ENCODE peak calls at places on chromosomes 3 and 15, in six cellular contexts. C is H1; T is CD8-positive, alpha-beta memory T cell; G is aorta; A is Karpas-422; Y is cardiac muscle cell. F is an unnamed sample.

GRCh38 chr3:141286856-141287255 is 55.2 kb downstream of the PXYLP1 start:
- DNase-seq in G (no peak), T (no peak), Y (no peak), C (peak; percentile 28), A (no peak), F (no peak)

GRCh38 chr3:57164606-57165573 is at the start of gene IL17RD:
- DNase-seq in T (peak; percentile 51), C (peak; percentile 92), A (peak; percentile 85), G (peak; percentile 94), Y (peak; percentile 84), F (peak; percentile 48)

GRCh38 chr3:190070623-190071347 is 49.9 kb downstream of the P3H2 start:
- DNase-seq in Y (no peak), C (no peak), T (no peak), G (no peak), A (no peak), F (no peak)

GRCh38 chr3:73419179-73419803 is 205.4 kb downstream of the PDZRN3 start:
- DNase-seq in Y (peak; percentile 51), C (no peak), G (no peak), T (no peak), A (no peak), F (no peak)

GRCh38 chr3:128634075-128634611 is 16.5 kb downstream of the RPN1 start:
- DNase-seq in T (no peak), C (no peak), Y (no peak), A (no peak), G (no peak), F (no peak)

GRCh38 chr3:100740207-100740606 is 30.9 kb downstream of the TFG start:
- DNase-seq in T (no peak), C (no peak), Y (no peak), A (no peak), G (no peak), F (no peak)

GRCh38 chr3:107431298-107432012 is 54.2 kb downstream of the CCDC54 start:
- DNase-seq in T (peak; percentile 54), G (peak; percentile 91), A (peak; percentile 79), C (peak; percentile 83), Y (peak; percentile 67), F (peak; percentile 42)

GRCh38 chr15:101159936-101160770 is 91.7 kb downstream of the CHSY1 start:
- DNase-seq in Y (no peak), T (peak; percentile 19), A (no peak), G (peak; percentile 14), C (no peak), F (no peak)

GRCh38 chr3:197003461-197004385 is 25.9 kb downstream of the MELTF start:
- DNase-seq in A (peak; percentile 73), T (peak; percentile 49), Y (no peak), G (peak; percentile 76), C (no peak), F (no peak)

GRCh38 chr3:134348524-134348923 is 25.7 kb downstream of the AMOTL2 start:
- DNase-seq in A (no peak), G (peak; percentile 89), T (no peak), Y (no peak), C (no peak), F (peak; percentile 94)

GRCh38 chr3:32842987-32843386 is 25.2 kb downstream of the TRIM71 start:
- DNase-seq in T (no peak), C (no peak), Y (no peak), A (no peak), G (no peak), F (no peak)

GRCh38 chr3:164208026-164208425 is 870.3 kb downstream of the SI start:
- DNase-seq in A (no peak), C (no peak), T (no peak), G (no peak), Y (no peak), F (no peak)

GRCh38 chr3:72155391-72156064 is 370.6 kb upstream of the PROK2 start:
- DNase-seq in G (peak; percentile 79), A (no peak), Y (peak; percentile 94), C (no peak), T (no peak), F (peak; percentile 74)

GRCh38 chr15:101178414-101178813 is 73.4 kb downstream of the CHSY1 start:
- DNase-seq in Y (no peak), T (no peak), C (no peak), G (no peak), A (no peak), F (no peak)

GRCh38 chr3:192830279-192831110 is 87.2 kb downstream of the MB21D2 start:
- DNase-seq in C (no peak), A (no peak), T (no peak), Y (no peak), G (no peak), F (no peak)

GRCh38 chr15:45198337-45199135 is 10.8 kb upstream of the SHF start:
- DNase-seq in T (peak; percentile 98), C (peak; percentile 96), A (peak; percentile 97), G (peak; percentile 94), Y (peak; percentile 98), F (peak; percentile 92)

GRCh38 chr3:100496711-100497261 is 4.4 kb downstream of the TMEM45A start:
- DNase-seq in T (no peak), A (peak; percentile 35), C (no peak), G (no peak), Y (peak; percentile 74), F (no peak)

GRCh38 chr3:125045194-125045593 is 10.6 kb downstream of the HEG1 start:
- DNase-seq in C (no peak), Y (peak; percentile 69), T (no peak), A (no peak), G (no peak), F (no peak)
- H3K27ac ChIP-seq in C (no peak overlapping the region), Y (peak overlapping the region; percentile 96), T (no peak overlapping the region), A (no peak overlapping the region), G (no peak overlapping the region), F (peak overlapping the region; percentile 62)

DNA sequence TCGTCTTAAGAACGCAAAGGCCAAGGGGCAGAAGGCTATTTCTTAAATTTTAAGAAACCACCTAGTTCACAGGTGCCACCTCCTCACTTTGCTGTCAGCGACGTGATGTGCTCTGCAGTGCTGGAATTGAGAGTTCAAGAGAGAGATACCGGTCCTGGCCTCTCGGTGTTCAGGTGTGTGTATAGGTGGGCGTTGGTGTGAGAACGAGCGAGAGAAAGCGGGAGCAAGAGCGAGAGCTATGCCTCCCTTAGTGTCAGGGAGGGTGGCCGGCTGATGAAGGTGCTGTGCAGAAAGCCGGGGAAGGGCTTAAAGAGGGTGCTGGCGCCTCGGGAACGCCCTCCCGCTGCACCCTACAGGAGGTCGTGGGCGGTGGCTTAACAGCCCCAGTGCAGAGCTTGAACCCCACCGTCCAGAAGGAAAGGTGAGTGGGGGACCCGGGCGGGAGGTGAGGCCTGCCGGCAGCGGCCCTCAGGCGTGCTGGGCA is 247.1 kb upstream of the TOPAZ1 start:
- DNase-seq in Y (no peak), C (no peak), T (no peak), G (no peak), A (peak; percentile 59), F (no peak)
- H3K4me3 ChIP-seq in Y (peak overlapping the region; percentile 41), C (peak overlapping the region; percentile 59), T (no peak overlapping the region), G (no peak overlapping the region), A (peak overlapping the region; percentile 76), F (no peak overlapping the region)

DNA sequence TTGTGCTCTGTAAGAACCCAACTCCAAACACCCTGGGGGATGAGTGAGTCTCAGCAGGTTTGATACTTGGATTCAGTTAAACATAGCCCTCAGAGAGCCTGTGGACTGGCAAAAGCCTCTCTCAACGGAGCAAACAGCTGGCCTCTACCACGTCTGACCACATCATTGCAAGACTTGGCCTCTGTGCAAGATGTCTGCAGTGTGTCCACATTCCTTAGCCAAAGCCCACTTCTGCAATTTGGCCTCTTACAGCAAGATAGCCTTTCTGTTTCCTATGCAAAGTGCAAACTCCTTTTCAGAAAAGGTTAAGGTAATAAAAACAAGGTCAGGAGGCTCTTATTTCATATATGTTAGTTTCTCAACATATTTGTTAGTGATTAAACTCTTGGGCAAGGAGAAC is 27.9 kb downstream of the FBN1 start:
- DNase-seq in C (no peak), A (no peak), Y (peak; percentile 98), T (no peak), G (no peak), F (no peak)
- H3K27ac ChIP-seq in C (no peak overlapping the region), A (no peak overlapping the region), Y (no peak overlapping the region), T (no peak overlapping the region), G (peak overlapping the region; percentile 28), F (no peak overlapping the region)

DNA sequence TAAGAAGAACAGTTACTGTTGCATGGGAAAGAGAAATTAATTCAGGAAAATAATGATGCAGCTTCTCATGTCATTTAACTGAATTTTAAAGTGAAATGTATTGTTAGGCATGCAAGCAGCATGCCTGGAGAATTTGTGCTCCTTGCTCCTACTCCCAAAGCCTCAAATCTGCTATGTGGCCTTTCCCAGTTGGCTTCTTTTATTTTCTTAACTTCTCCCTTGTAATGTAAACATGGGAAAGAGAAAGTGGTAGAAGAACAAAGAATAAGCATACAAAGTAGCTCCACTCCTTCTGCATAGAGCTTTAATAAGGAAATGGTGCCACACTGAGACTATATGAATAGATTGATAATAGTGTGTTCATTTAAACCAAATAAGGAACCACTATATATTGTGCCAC is 100.0 kb downstream of the VGLL3 start:
- DNase-seq in G (no peak), C (no peak), A (no peak), T (no peak), Y (no peak), F (no peak)
- H3K4me3 ChIP-seq in G (no peak overlapping the region), C (no peak overlapping the region), A (no peak overlapping the region), T (no peak overlapping the region), Y (no peak overlapping the region), F (no peak overlapping the region)

GRCh38 chr15:72147416-72147815 is 29.2 kb downstream of the SENP8 start:
- DNase-seq in T (no peak), A (no peak), C (no peak), Y (no peak), G (no peak), F (no peak)
- H3K27ac ChIP-seq in T (no peak overlapping the region), A (no peak overlapping the region), C (no peak overlapping the region), Y (no peak overlapping the region), G (no peak overlapping the region), F (no peak overlapping the region)

GRCh38 chr3:178257491-178257890 is 278.7 kb upstream of the KCNMB2 start:
- DNase-seq in A (no peak), G (no peak), Y (no peak), C (no peak), T (no peak), F (no peak)
- H3K4me3 ChIP-seq in A (no peak overlapping the region), G (no peak overlapping the region), Y (no peak overlapping the region), C (no peak overlapping the region), T (no peak overlapping the region), F (no peak overlapping the region)

GRCh38 chr15:33592864-33593263 is 282.1 kb downstream of the RYR3 start:
- DNase-seq in C (no peak), Y (no peak), A (no peak), G (no peak), T (no peak), F (no peak)
- H3K27ac ChIP-seq in C (no peak overlapping the region), Y (no peak overlapping the region), A (no peak overlapping the region), G (no peak overlapping the region), T (no peak overlapping the region), F (no peak overlapping the region)

DNA sequence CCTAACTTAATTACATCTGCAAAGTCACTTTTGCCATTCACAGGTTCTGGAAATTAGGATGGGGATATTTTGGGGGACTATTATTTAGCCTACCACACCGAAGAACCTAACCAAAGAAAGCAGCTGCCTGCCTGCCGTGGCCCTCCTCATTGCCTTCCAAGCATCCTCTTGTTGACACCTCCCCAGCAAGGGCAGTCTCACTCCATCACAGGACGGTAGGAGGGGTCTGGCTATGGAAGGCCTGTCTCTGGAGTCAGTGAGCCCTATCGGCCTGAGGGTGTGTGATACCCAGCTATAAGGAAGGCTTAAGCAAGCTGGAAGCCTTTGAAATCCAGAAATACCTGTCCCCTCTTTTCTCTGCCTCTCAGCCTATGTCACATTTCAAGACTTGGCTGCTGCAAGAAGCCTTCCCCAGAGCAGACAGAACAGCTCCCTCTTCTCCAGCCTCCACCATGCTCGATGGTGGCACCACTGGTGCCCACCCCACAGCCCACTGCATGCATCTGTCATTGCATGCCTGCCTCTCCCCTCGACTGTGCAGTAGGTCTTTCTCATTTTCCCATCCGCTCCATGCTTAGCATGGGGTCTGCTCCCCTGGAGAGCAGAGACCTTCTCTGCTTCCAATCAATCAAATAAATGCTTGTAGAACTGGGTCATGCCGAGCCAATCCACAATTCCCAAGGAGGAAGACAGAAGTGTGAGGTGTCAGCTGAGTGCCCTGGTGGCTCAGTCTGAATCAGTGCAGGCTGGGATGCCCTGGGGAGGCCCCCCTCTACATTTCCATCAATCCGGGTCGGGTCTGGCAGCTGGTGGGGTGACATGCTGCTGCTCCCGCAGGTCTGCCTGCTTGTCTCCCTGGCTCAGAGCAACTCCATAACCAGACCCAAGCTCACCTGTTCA is 23.9 kb upstream of the LOXL1 start:
- DNase-seq in G (peak; percentile 66), Y (no peak), A (no peak), C (no peak), T (no peak), F (no peak)
- H3K4me3 ChIP-seq in G (no peak overlapping the region), Y (no peak overlapping the region), A (no peak overlapping the region), C (no peak overlapping the region), T (no peak overlapping the region), F (no peak overlapping the region)